ENCODE peak calls at places on chromosomes 12 and 14, in ten cellular contexts. One of them, this sample, is unnamed.

GRCh38 chr12:111570090-111570961 is 28.8 kb downstream of the ATXN2 start:
- DNase-seq in Panc1: no peak
- DNase-seq in transverse colon: no peak
- DNase-seq in prostate gland: no peak
- DNase-seq in brain microvascular endothelial cell: peak
- DNase-seq in WERI-Rb-1: no peak
- DNase-seq in breast epithelium: no peak
- DNase-seq in lower lobe of right lung: no peak
- DNase-seq in ascending aorta: no peak
- DNase-seq in MM.1S: no peak
- DNase-seq in this sample: no peak

GRCh38 chr12:120534203-120534702 is at the start of gene RNF10:
- DNase-seq in Panc1: no peak
- DNase-seq in transverse colon: peak
- DNase-seq in prostate gland: peak
- DNase-seq in brain microvascular endothelial cell: peak
- DNase-seq in WERI-Rb-1: peak
- DNase-seq in breast epithelium: peak
- DNase-seq in lower lobe of right lung: peak
- DNase-seq in ascending aorta: peak
- DNase-seq in MM.1S: peak
- DNase-seq in this sample: peak

GRCh38 chr12:132748319-132748718 is 13.3 kb downstream of the ANKLE2 start:
- DNase-seq in Panc1: no peak
- DNase-seq in transverse colon: no peak
- DNase-seq in prostate gland: no peak
- DNase-seq in brain microvascular endothelial cell: no peak
- DNase-seq in WERI-Rb-1: no peak
- DNase-seq in breast epithelium: no peak
- DNase-seq in lower lobe of right lung: peak
- DNase-seq in ascending aorta: no peak
- DNase-seq in MM.1S: no peak
- DNase-seq in this sample: no peak

GRCh38 chr12:91019455-91019854 is 14.7 kb upstream of the EPYC start:
- DNase-seq in Panc1: no peak
- DNase-seq in transverse colon: no peak
- DNase-seq in prostate gland: no peak
- DNase-seq in brain microvascular endothelial cell: no peak
- DNase-seq in WERI-Rb-1: no peak
- DNase-seq in breast epithelium: no peak
- DNase-seq in lower lobe of right lung: no peak
- DNase-seq in ascending aorta: no peak
- DNase-seq in MM.1S: no peak
- DNase-seq in this sample: no peak

GRCh38 chr14:92863281-92863680 is 59.7 kb upstream of the CHGA start:
- DNase-seq in Panc1: no peak
- DNase-seq in transverse colon: no peak
- DNase-seq in prostate gland: no peak
- DNase-seq in brain microvascular endothelial cell: no peak
- DNase-seq in WERI-Rb-1: no peak
- DNase-seq in breast epithelium: no peak
- DNase-seq in lower lobe of right lung: no peak
- DNase-seq in ascending aorta: no peak
- DNase-seq in MM.1S: peak
- DNase-seq in this sample: no peak

GRCh38 chr12:88781909-88782308 is 201.6 kb upstream of the KITLG start:
- DNase-seq in Panc1: no peak
- DNase-seq in transverse colon: no peak
- DNase-seq in prostate gland: no peak
- DNase-seq in brain microvascular endothelial cell: no peak
- DNase-seq in WERI-Rb-1: no peak
- DNase-seq in breast epithelium: no peak
- DNase-seq in lower lobe of right lung: no peak
- DNase-seq in ascending aorta: no peak
- DNase-seq in MM.1S: no peak
- DNase-seq in this sample: no peak

GRCh38 chr12:13745100-13745678 is 236.2 kb downstream of the GRIN2B start:
- DNase-seq in Panc1: no peak
- DNase-seq in transverse colon: peak
- DNase-seq in prostate gland: no peak
- DNase-seq in brain microvascular endothelial cell: no peak
- DNase-seq in WERI-Rb-1: peak
- DNase-seq in breast epithelium: no peak
- DNase-seq in lower lobe of right lung: no peak
- DNase-seq in ascending aorta: no peak
- DNase-seq in MM.1S: no peak
- DNase-seq in this sample: peak

GRCh38 chr14:101055106-101055662 is 151.7 kb upstream of the RTL1 start:
- DNase-seq in Panc1: no peak
- DNase-seq in transverse colon: no peak
- DNase-seq in prostate gland: no peak
- DNase-seq in brain microvascular endothelial cell: no peak
- DNase-seq in WERI-Rb-1: no peak
- DNase-seq in breast epithelium: no peak
- DNase-seq in lower lobe of right lung: no peak
- DNase-seq in ascending aorta: no peak
- DNase-seq in MM.1S: no peak
- DNase-seq in this sample: no peak

GRCh38 chr12:107369679-107370078 is 276.3 kb upstream of the CRY1 start:
- DNase-seq in Panc1: no peak
- DNase-seq in transverse colon: no peak
- DNase-seq in prostate gland: no peak
- DNase-seq in brain microvascular endothelial cell: no peak
- DNase-seq in WERI-Rb-1: no peak
- DNase-seq in breast epithelium: no peak
- DNase-seq in lower lobe of right lung: no peak
- DNase-seq in ascending aorta: no peak
- DNase-seq in MM.1S: no peak
- DNase-seq in this sample: no peak

GRCh38 chr12:75656650-75657049 is 145.2 kb upstream of the KRR1 start:
- DNase-seq in Panc1: no peak
- DNase-seq in transverse colon: no peak
- DNase-seq in prostate gland: no peak
- DNase-seq in brain microvascular endothelial cell: peak
- DNase-seq in WERI-Rb-1: no peak
- DNase-seq in breast epithelium: no peak
- DNase-seq in lower lobe of right lung: no peak
- DNase-seq in ascending aorta: peak
- DNase-seq in MM.1S: no peak
- DNase-seq in this sample: no peak

GRCh38 chr14:106694638-106695393 is 1168.4 kb downstream of the TMEM121 start:
- DNase-seq in Panc1: no peak
- DNase-seq in transverse colon: peak
- DNase-seq in prostate gland: no peak
- DNase-seq in brain microvascular endothelial cell: no peak
- DNase-seq in WERI-Rb-1: peak
- DNase-seq in breast epithelium: no peak
- DNase-seq in lower lobe of right lung: peak
- DNase-seq in ascending aorta: no peak
- DNase-seq in MM.1S: peak
- DNase-seq in this sample: no peak
- TF ChIP-seq CTCF in Panc1: peak
- TF ChIP-seq CTCF in transverse colon: no peak
- TF ChIP-seq CTCF in prostate gland: no peak
- TF ChIP-seq CTCF in brain microvascular endothelial cell: no peak
- TF ChIP-seq CTCF in WERI-Rb-1: peak
- TF ChIP-seq CTCF in breast epithelium: no peak
- TF ChIP-seq CTCF in lower lobe of right lung: peak
- TF ChIP-seq CTCF in ascending aorta: no peak
- TF ChIP-seq CTCF in MM.1S: peak
- TF ChIP-seq CTCF in this sample: peak

GRCh38 chr12:26037615-26038180 is 79.2 kb downstream of the RASSF8 start:
- DNase-seq in Panc1: no peak
- DNase-seq in transverse colon: no peak
- DNase-seq in prostate gland: no peak
- DNase-seq in brain microvascular endothelial cell: no peak
- DNase-seq in WERI-Rb-1: no peak
- DNase-seq in breast epithelium: no peak
- DNase-seq in lower lobe of right lung: no peak
- DNase-seq in ascending aorta: no peak
- DNase-seq in MM.1S: no peak
- DNase-seq in this sample: no peak
- H3K27ac ChIP-seq in Panc1: peak
- H3K27ac ChIP-seq in transverse colon: no peak
- H3K27ac ChIP-seq in prostate gland: peak
- H3K27ac ChIP-seq in brain microvascular endothelial cell: no peak
- H3K27ac ChIP-seq in WERI-Rb-1: no peak
- H3K27ac ChIP-seq in breast epithelium: no peak
- H3K27ac ChIP-seq in lower lobe of right lung: no peak
- H3K27ac ChIP-seq in ascending aorta: no peak
- H3K27ac ChIP-seq in MM.1S: no peak
- H3K27ac ChIP-seq in this sample: no peak

GRCh38 chr12:51889216-51890134 is 1.6 kb downstream of the ANKRD33 start:
- DNase-seq in Panc1: no peak
- DNase-seq in transverse colon: no peak
- DNase-seq in prostate gland: no peak
- DNase-seq in brain microvascular endothelial cell: no peak
- DNase-seq in WERI-Rb-1: peak
- DNase-seq in breast epithelium: no peak
- DNase-seq in lower lobe of right lung: no peak
- DNase-seq in ascending aorta: no peak
- DNase-seq in MM.1S: no peak
- DNase-seq in this sample: no peak

GRCh38 chr12:51890135-51890464 is 2.2 kb downstream of the ANKRD33 start:
- DNase-seq in Panc1: no peak
- DNase-seq in transverse colon: no peak
- DNase-seq in prostate gland: no peak
- DNase-seq in brain microvascular endothelial cell: no peak
- DNase-seq in WERI-Rb-1: no peak
- DNase-seq in breast epithelium: no peak
- DNase-seq in lower lobe of right lung: no peak
- DNase-seq in ascending aorta: no peak
- DNase-seq in MM.1S: no peak
- DNase-seq in this sample: no peak

GRCh38 chr12:51888316-51889215 is 663 bp downstream of the ANKRD33 start:
- DNase-seq in Panc1: no peak
- DNase-seq in transverse colon: no peak
- DNase-seq in prostate gland: no peak
- DNase-seq in brain microvascular endothelial cell: no peak
- DNase-seq in WERI-Rb-1: no peak
- DNase-seq in breast epithelium: no peak
- DNase-seq in lower lobe of right lung: no peak
- DNase-seq in ascending aorta: no peak
- DNase-seq in MM.1S: no peak
- DNase-seq in this sample: no peak

GRCh38 chr12:51886021-51886710 is 1.7 kb upstream of the ANKRD33 start:
- DNase-seq in Panc1: no peak
- DNase-seq in transverse colon: peak
- DNase-seq in prostate gland: no peak
- DNase-seq in brain microvascular endothelial cell: peak
- DNase-seq in WERI-Rb-1: no peak
- DNase-seq in breast epithelium: no peak
- DNase-seq in lower lobe of right lung: peak
- DNase-seq in ascending aorta: peak
- DNase-seq in MM.1S: peak
- DNase-seq in this sample: peak

GRCh38 chr12:51887476-51888315 is at the start of gene ANKRD33:
- DNase-seq in Panc1: no peak
- DNase-seq in transverse colon: peak
- DNase-seq in prostate gland: no peak
- DNase-seq in brain microvascular endothelial cell: no peak
- DNase-seq in WERI-Rb-1: peak
- DNase-seq in breast epithelium: no peak
- DNase-seq in lower lobe of right lung: no peak
- DNase-seq in ascending aorta: no peak
- DNase-seq in MM.1S: no peak
- DNase-seq in this sample: peak
- H3K4me3 ChIP-seq in Panc1: no peak
- H3K4me3 ChIP-seq in transverse colon: no peak
- H3K4me3 ChIP-seq in prostate gland: no peak
- H3K4me3 ChIP-seq in brain microvascular endothelial cell: no peak
- H3K4me3 ChIP-seq in WERI-Rb-1: peak
- H3K4me3 ChIP-seq in breast epithelium: peak
- H3K4me3 ChIP-seq in lower lobe of right lung: no peak
- H3K4me3 ChIP-seq in ascending aorta: no peak
- H3K4me3 ChIP-seq in MM.1S: no peak
- H3K4me3 ChIP-seq in this sample: peak

GRCh38 chr12:24008166-24008565 is 58.7 kb upstream of the SOX5 start:
- DNase-seq in Panc1: no peak
- DNase-seq in transverse colon: no peak
- DNase-seq in prostate gland: no peak
- DNase-seq in brain microvascular endothelial cell: no peak
- DNase-seq in WERI-Rb-1: no peak
- DNase-seq in breast epithelium: no peak
- DNase-seq in lower lobe of right lung: no peak
- DNase-seq in ascending aorta: no peak
- DNase-seq in MM.1S: no peak
- DNase-seq in this sample: no peak
- TF ChIP-seq CTCF in Panc1: no peak
- TF ChIP-seq CTCF in transverse colon: no peak
- TF ChIP-seq CTCF in prostate gland: no peak
- TF ChIP-seq CTCF in brain microvascular endothelial cell: no peak
- TF ChIP-seq CTCF in WERI-Rb-1: no peak
- TF ChIP-seq CTCF in breast epithelium: no peak
- TF ChIP-seq CTCF in lower lobe of right lung: no peak
- TF ChIP-seq CTCF in ascending aorta: no peak
- TF ChIP-seq CTCF in MM.1S: no peak
- TF ChIP-seq CTCF in this sample: no peak

DNA sequence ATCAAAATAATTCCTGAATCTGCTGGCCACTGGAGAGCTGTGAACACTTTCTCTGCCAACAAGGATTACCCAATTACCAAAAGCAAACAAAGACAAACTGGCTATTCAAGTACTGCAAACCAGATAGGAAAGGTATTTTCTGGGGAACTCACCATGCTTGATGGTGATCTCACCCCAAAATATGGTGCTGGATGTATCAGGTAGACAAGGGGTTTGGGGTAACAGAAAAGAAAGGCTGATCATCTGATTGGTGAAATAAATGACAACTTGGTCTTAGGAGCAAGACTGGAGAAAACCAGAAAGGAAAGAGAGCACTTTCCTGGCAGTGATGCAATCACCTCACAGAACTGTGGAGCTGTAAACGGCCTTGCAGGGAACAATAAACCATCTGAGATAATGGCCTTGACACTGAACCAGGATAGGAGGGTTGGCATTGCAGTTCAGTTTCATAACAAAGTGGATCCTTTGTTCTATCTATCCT is 31.0 kb upstream of the NPFF start:
- DNase-seq in Panc1: no peak
- DNase-seq in transverse colon: peak
- DNase-seq in prostate gland: peak
- DNase-seq in brain microvascular endothelial cell: no peak
- DNase-seq in WERI-Rb-1: no peak
- DNase-seq in breast epithelium: no peak
- DNase-seq in lower lobe of right lung: no peak
- DNase-seq in ascending aorta: no peak
- DNase-seq in MM.1S: no peak
- DNase-seq in this sample: peak
- H3K27ac ChIP-seq in Panc1: no peak
- H3K27ac ChIP-seq in transverse colon: peak
- H3K27ac ChIP-seq in prostate gland: peak
- H3K27ac ChIP-seq in brain microvascular endothelial cell: no peak
- H3K27ac ChIP-seq in WERI-Rb-1: no peak
- H3K27ac ChIP-seq in breast epithelium: peak
- H3K27ac ChIP-seq in lower lobe of right lung: peak
- H3K27ac ChIP-seq in ascending aorta: no peak
- H3K27ac ChIP-seq in MM.1S: no peak
- H3K27ac ChIP-seq in this sample: peak

DNA sequence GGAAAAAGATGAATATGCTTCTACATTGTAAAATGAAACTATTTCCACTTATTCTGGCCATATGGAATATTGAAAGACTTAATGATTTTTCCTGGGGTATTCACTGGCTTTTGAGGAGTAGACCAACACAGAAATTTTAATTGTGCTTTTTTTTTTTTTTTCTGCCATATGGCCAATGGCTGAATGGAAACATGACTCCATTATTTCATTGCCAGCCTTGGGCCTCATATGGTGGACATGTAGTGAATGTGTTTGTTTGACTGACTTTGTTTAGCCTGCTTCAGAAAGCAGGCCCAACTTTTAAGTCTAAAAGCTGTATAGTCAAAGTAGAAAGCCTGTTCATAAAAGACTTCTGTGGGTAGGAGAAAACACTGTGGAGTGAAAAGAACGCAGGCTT is 2.4 kb downstream of the GNG2 start:
- DNase-seq in Panc1: no peak
- DNase-seq in transverse colon: no peak
- DNase-seq in prostate gland: no peak
- DNase-seq in brain microvascular endothelial cell: no peak
- DNase-seq in WERI-Rb-1: no peak
- DNase-seq in breast epithelium: no peak
- DNase-seq in lower lobe of right lung: no peak
- DNase-seq in ascending aorta: no peak
- DNase-seq in MM.1S: no peak
- DNase-seq in this sample: no peak
- H3K4me3 ChIP-seq in Panc1: no peak
- H3K4me3 ChIP-seq in transverse colon: peak
- H3K4me3 ChIP-seq in prostate gland: no peak
- H3K4me3 ChIP-seq in brain microvascular endothelial cell: no peak
- H3K4me3 ChIP-seq in WERI-Rb-1: no peak
- H3K4me3 ChIP-seq in breast epithelium: no peak
- H3K4me3 ChIP-seq in lower lobe of right lung: peak
- H3K4me3 ChIP-seq in ascending aorta: peak
- H3K4me3 ChIP-seq in MM.1S: peak
- H3K4me3 ChIP-seq in this sample: no peak

This sample was measured in right lobe of liver.